ENCODE peak calls at places on chromosomes 5 and 9, in five cellular contexts. One of them, this sample, is unnamed.

GRCh38 chr9:27108981-27109541 is at the start of gene TEK:
- DNase-seq in fibroblast of the conjunctiva: no peak
- DNase-seq in SJSA1: no peak
- DNase-seq in endothelial cell: peak
- DNase-seq in ACHN: no peak
- DNase-seq in this sample: no peak

GRCh38 chr9:18474778-18475177 is 825 bp downstream of the ADAMTSL1 start:
- DNase-seq in SJSA1: no peak
- DNase-seq in endothelial cell: no peak
- DNase-seq in fibroblast of the conjunctiva: no peak
- DNase-seq in ACHN: no peak
- DNase-seq in this sample: no peak

GRCh38 chr9:131448818-131449217 is 53.9 kb upstream of the POMT1 start:
- DNase-seq in ACHN: no peak
- DNase-seq in SJSA1: no peak
- DNase-seq in fibroblast of the conjunctiva: no peak
- DNase-seq in endothelial cell: no peak
- DNase-seq in this sample: no peak

GRCh38 chr5:91048073-91048472 is 335.0 kb downstream of the ARRDC3 start:
- DNase-seq in fibroblast of the conjunctiva: no peak
- DNase-seq in ACHN: no peak
- DNase-seq in SJSA1: no peak
- DNase-seq in endothelial cell: no peak
- DNase-seq in this sample: no peak

GRCh38 chr9:134284741-134285140 is 41.5 kb upstream of the RXRA start:
- DNase-seq in endothelial cell: no peak
- DNase-seq in ACHN: no peak
- DNase-seq in SJSA1: no peak
- DNase-seq in fibroblast of the conjunctiva: no peak
- DNase-seq in this sample: no peak

GRCh38 chr5:146426853-146427618 is 20.1 kb upstream of the TCERG1 start:
- DNase-seq in fibroblast of the conjunctiva: no peak
- DNase-seq in ACHN: peak
- DNase-seq in endothelial cell: no peak
- DNase-seq in SJSA1: no peak
- DNase-seq in this sample: no peak

GRCh38 chr9:70747335-70747734 is 332.9 kb upstream of the KLF9 start:
- DNase-seq in fibroblast of the conjunctiva: no peak
- DNase-seq in endothelial cell: no peak
- DNase-seq in SJSA1: no peak
- DNase-seq in ACHN: no peak
- DNase-seq in this sample: no peak

GRCh38 chr5:129384736-129385135 is 75.4 kb upstream of the ADAMTS19 start:
- DNase-seq in endothelial cell: no peak
- DNase-seq in fibroblast of the conjunctiva: no peak
- DNase-seq in SJSA1: no peak
- DNase-seq in ACHN: no peak
- DNase-seq in this sample: no peak

GRCh38 chr5:178211095-178212048 is 7.0 kb downstream of the HNRNPAB start:
- DNase-seq in fibroblast of the conjunctiva: no peak
- DNase-seq in SJSA1: no peak
- DNase-seq in endothelial cell: no peak
- DNase-seq in ACHN: no peak
- DNase-seq in this sample: no peak

GRCh38 chr5:74630387-74631087 is 10.0 kb downstream of the ENC1 start:
- DNase-seq in fibroblast of the conjunctiva: no peak
- DNase-seq in SJSA1: peak
- DNase-seq in endothelial cell: no peak
- DNase-seq in ACHN: no peak
- DNase-seq in this sample: no peak

GRCh38 chr5:115545065-115545882 is 699 bp upstream of the FEM1C start:
- DNase-seq in SJSA1: no peak
- DNase-seq in endothelial cell: no peak
- DNase-seq in ACHN: no peak
- DNase-seq in fibroblast of the conjunctiva: no peak
- DNase-seq in this sample: no peak

GRCh38 chr5:168249923-168250322 is 41.5 kb upstream of the WWC1 start:
- DNase-seq in SJSA1: no peak
- DNase-seq in endothelial cell: no peak
- DNase-seq in fibroblast of the conjunctiva: no peak
- DNase-seq in ACHN: no peak
- DNase-seq in this sample: no peak

GRCh38 chr5:57209316-57210040 is 35.6 kb downstream of the GPBP1 start:
- DNase-seq in endothelial cell: no peak
- DNase-seq in fibroblast of the conjunctiva: no peak
- DNase-seq in SJSA1: no peak
- DNase-seq in ACHN: no peak
- DNase-seq in this sample: no peak

GRCh38 chr9:2255128-2255527 is 240.0 kb downstream of the SMARCA2 start:
- DNase-seq in endothelial cell: no peak
- DNase-seq in SJSA1: no peak
- DNase-seq in fibroblast of the conjunctiva: no peak
- DNase-seq in ACHN: no peak
- DNase-seq in this sample: no peak

GRCh38 chr5:57042524-57042931 is 90.6 kb upstream of the MIER3 start:
- DNase-seq in SJSA1: no peak
- DNase-seq in ACHN: no peak
- DNase-seq in fibroblast of the conjunctiva: no peak
- DNase-seq in endothelial cell: no peak
- DNase-seq in this sample: no peak

GRCh38 chr9:69151506-69151905 is 22.6 kb upstream of the TJP2 start:
- DNase-seq in endothelial cell: no peak
- DNase-seq in SJSA1: peak
- DNase-seq in ACHN: no peak
- DNase-seq in fibroblast of the conjunctiva: no peak
- DNase-seq in this sample: no peak

GRCh38 chr5:159262472-159262858 is 625 bp upstream of the UBLCP1 start:
- DNase-seq in endothelial cell: peak
- DNase-seq in SJSA1: no peak
- DNase-seq in ACHN: no peak
- DNase-seq in fibroblast of the conjunctiva: no peak
- DNase-seq in this sample: no peak

GRCh38 chr5:134845335-134845851 is 375 bp upstream of the C5orf24 start:
- DNase-seq in fibroblast of the conjunctiva: no peak
- DNase-seq in ACHN: no peak
- DNase-seq in SJSA1: no peak
- DNase-seq in endothelial cell: no peak
- DNase-seq in this sample: no peak

GRCh38 chr9:124013263-124014211 is 2.0 kb downstream of the LHX2 start:
- DNase-seq in ACHN: no peak
- DNase-seq in fibroblast of the conjunctiva: no peak
- DNase-seq in SJSA1: no peak
- DNase-seq in endothelial cell: peak
- DNase-seq in this sample: no peak

GRCh38 chr5:99019812-99020697 is 91.2 kb upstream of the CHD1 start:
- DNase-seq in ACHN: peak
- DNase-seq in SJSA1: no peak
- DNase-seq in endothelial cell: no peak
- DNase-seq in fibroblast of the conjunctiva: peak
- DNase-seq in this sample: no peak

GRCh38 chr5:1502046-1502736 is 21.6 kb downstream of the LPCAT1 start:
- DNase-seq in fibroblast of the conjunctiva: no peak
- DNase-seq in SJSA1: no peak
- DNase-seq in endothelial cell: no peak
- DNase-seq in ACHN: no peak
- DNase-seq in this sample: no peak

GRCh38 chr5:69528015-69528414 is 32.0 kb upstream of the GTF2H2C start:
- DNase-seq in SJSA1: no peak
- DNase-seq in endothelial cell: no peak
- DNase-seq in ACHN: no peak
- DNase-seq in fibroblast of the conjunctiva: no peak
- DNase-seq in this sample: no peak

GRCh38 chr5:175895701-175896102 is 24.3 kb downstream of the CPLX2 start:
- DNase-seq in endothelial cell: no peak
- DNase-seq in SJSA1: no peak
- DNase-seq in fibroblast of the conjunctiva: no peak
- DNase-seq in ACHN: no peak
- DNase-seq in this sample: no peak

GRCh38 chr9:128231638-128232568 is 28.7 kb downstream of the DNM1 start:
- DNase-seq in endothelial cell: no peak
- DNase-seq in SJSA1: peak
- DNase-seq in ACHN: no peak
- DNase-seq in fibroblast of the conjunctiva: no peak
- DNase-seq in this sample: no peak

GRCh38 chr9:98391406-98391805 is 136.0 kb upstream of the TBC1D2 start:
- DNase-seq in SJSA1: no peak
- DNase-seq in fibroblast of the conjunctiva: no peak
- DNase-seq in endothelial cell: no peak
- DNase-seq in ACHN: no peak
- DNase-seq in this sample: no peak

GRCh38 chr5:107361945-107362344 is 308.8 kb downstream of the EFNA5 start:
- DNase-seq in fibroblast of the conjunctiva: peak
- DNase-seq in endothelial cell: no peak
- DNase-seq in SJSA1: no peak
- DNase-seq in ACHN: no peak
- DNase-seq in this sample: no peak

GRCh38 chr9:70600479-70600878 is 186.0 kb upstream of the KLF9 start:
- DNase-seq in SJSA1: peak
- DNase-seq in ACHN: no peak
- DNase-seq in fibroblast of the conjunctiva: no peak
- DNase-seq in endothelial cell: no peak
- DNase-seq in this sample: peak

GRCh38 chr5:146203872-146204192 is 427 bp downstream of the RBM27 start:
- DNase-seq in SJSA1: no peak
- DNase-seq in endothelial cell: no peak
- DNase-seq in fibroblast of the conjunctiva: no peak
- DNase-seq in ACHN: no peak
- DNase-seq in this sample: no peak

GRCh38 chr5:15611008-15611407 is 111.0 kb downstream of the FBXL7 start:
- DNase-seq in ACHN: no peak
- DNase-seq in SJSA1: no peak
- DNase-seq in fibroblast of the conjunctiva: no peak
- DNase-seq in endothelial cell: no peak
- DNase-seq in this sample: no peak

GRCh38 chr9:73009649-73010288 is 56.9 kb upstream of the ALDH1A1 start:
- DNase-seq in SJSA1: no peak
- DNase-seq in ACHN: no peak
- DNase-seq in fibroblast of the conjunctiva: no peak
- DNase-seq in endothelial cell: no peak
- DNase-seq in this sample: no peak

GRCh38 chr9:130309689-130310455 is 44.3 kb downstream of the HMCN2 start:
- DNase-seq in ACHN: no peak
- DNase-seq in SJSA1: no peak
- DNase-seq in endothelial cell: no peak
- DNase-seq in fibroblast of the conjunctiva: no peak
- DNase-seq in this sample: no peak

GRCh38 chr5:169861934-169862333 is 118.4 kb downstream of the INSYN2B start:
- DNase-seq in SJSA1: no peak
- DNase-seq in endothelial cell: no peak
- DNase-seq in fibroblast of the conjunctiva: peak
- DNase-seq in ACHN: no peak
- DNase-seq in this sample: no peak